ENCODE peak calls at places on chromosomes 12 and 14, in five cellular contexts. N, V, M, B and C are unnamed samples.

GRCh38 chr12:3453947-3454675 is 36.9 kb upstream of the PRMT8 start:
- DNase-seq in B (no peak), N (peak; percentile 94), M (no peak), V (no peak), C (no peak)

GRCh38 chr12:90152897-90153624 is 444.4 kb upstream of the ATP2B1 start:
- DNase-seq in M (no peak), B (no peak), N (peak; percentile 64), V (no peak), C (no peak)

GRCh38 chr12:78878447-78878846 is 13.9 kb downstream of the SYT1 start:
- DNase-seq in V (no peak), M (no peak), N (peak; percentile 16), B (no peak), C (no peak)

GRCh38 chr14:67191768-67192290 is 2.6 kb downstream of the GARIN2 start:
- DNase-seq in N (no peak), V (no peak), M (no peak), B (no peak), C (no peak)

GRCh38 chr12:53844989-53845836 is 93.4 kb upstream of the HOXC13 start:
- DNase-seq in B (no peak), M (no peak), V (no peak), N (peak; percentile 97), C (no peak)

GRCh38 chr12:47835017-47835830 is 15.5 kb upstream of the HDAC7 start:
- DNase-seq in B (no peak), N (no peak), V (no peak), M (no peak), C (no peak)

GRCh38 chr12:22617630-22618029 is 7.3 kb upstream of the ETNK1 start:
- DNase-seq in N (no peak), B (no peak), V (no peak), M (no peak), C (no peak)

GRCh38 chr12:46507766-46508165 is 135.2 kb upstream of the SLC38A2 start:
- DNase-seq in M (no peak), V (no peak), N (peak; percentile 48), B (no peak), C (no peak)

GRCh38 chr12:69524755-69525509 is 54.7 kb downstream of the FRS2 start:
- DNase-seq in N (peak; percentile 16), V (no peak), B (no peak), M (no peak), C (no peak)

GRCh38 chr14:60648934-60649814 is at the start of gene SIX1:
- DNase-seq in M (peak; percentile 54), B (peak; percentile 59), N (peak; percentile 97), V (peak; percentile 76), C (peak; percentile 79)

GRCh38 chr12:52258335-52258901 is 16.0 kb upstream of the KRT86 start:
- DNase-seq in V (peak; percentile 61), N (no peak), M (no peak), B (no peak), C (no peak)

GRCh38 chr12:94557896-94558295 is 92.5 kb downstream of the TMCC3 start:
- DNase-seq in N (no peak), V (no peak), B (no peak), M (no peak), C (no peak)

GRCh38 chr12:94563261-94563660 is 87.1 kb downstream of the TMCC3 start:
- DNase-seq in M (no peak), N (no peak), V (no peak), B (no peak), C (no peak)

GRCh38 chr12:94558612-94559011 is 91.7 kb downstream of the TMCC3 start:
- DNase-seq in M (no peak), B (no peak), V (no peak), N (no peak), C (no peak)

GRCh38 chr12:94561943-94562411 is 88.4 kb downstream of the TMCC3 start:
- DNase-seq in B (peak; percentile 58), N (peak; percentile 89), M (no peak), V (no peak), C (no peak)

DNA sequence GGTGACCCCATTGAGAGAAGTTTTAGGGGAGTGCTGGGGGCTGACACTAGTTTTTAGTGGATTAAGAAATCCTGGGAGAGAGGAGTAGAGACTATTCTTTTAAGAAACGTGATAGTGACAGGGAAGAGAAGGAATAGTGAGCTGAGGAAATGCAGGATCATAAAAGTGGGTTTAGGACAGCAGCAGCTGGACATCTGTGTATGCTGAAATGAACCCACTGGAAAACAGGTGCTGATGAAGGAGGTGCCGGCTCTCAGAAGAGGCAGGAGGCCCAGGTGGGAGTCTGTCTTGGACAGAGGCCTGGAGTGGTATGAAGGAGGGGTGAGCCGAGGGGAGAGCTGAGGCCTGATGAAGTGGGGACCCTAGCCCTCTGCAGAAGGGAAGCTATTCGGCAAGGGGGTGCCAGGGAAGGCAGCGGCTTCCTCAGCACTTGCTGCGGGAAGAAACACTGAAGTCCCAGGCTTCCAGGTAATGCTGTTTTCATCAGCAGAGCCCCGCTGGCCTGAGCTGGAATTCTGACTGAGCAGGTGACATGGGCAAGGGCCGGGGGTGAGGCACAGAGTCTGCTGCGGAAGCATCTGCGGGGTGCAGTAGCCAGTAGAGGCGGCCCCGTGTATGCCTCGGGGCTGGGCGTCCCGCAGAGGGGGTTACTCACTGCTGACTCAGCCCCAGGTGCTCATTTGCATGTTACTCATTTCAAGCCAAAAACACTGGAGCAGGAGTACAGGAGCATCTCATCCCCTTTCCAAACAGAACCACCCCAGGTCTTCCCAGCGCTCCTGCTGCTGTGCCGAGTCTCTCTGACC is 89.7 kb downstream of the TMCC3 start:
- DNase-seq in B (peak; percentile 60), V (no peak), M (no peak), N (peak; percentile 97), C (no peak)
- H3K4me3 ChIP-seq in B (no peak overlapping the region), V (no peak overlapping the region), M (no peak overlapping the region), N (peak overlapping the region; percentile 46), C (no peak overlapping the region)

GRCh38 chr12:113242018-113242418 is 20.8 kb downstream of the TPCN1 start:
- DNase-seq in N (peak; percentile 98), V (peak; percentile 80), M (no peak), B (peak; percentile 61), C (no peak)
- H3K27ac ChIP-seq in N (peak overlapping the region; percentile 96), V (peak overlapping the region; percentile 84), M (peak overlapping the region; percentile 38), B (peak overlapping the region; percentile 70), C (peak overlapping the region; percentile 85)

GRCh38 chr12:130456375-130457199 is 118.9 kb downstream of the PIWIL1 start:
- DNase-seq in V (no peak), B (no peak), M (no peak), N (no peak), C (no peak)
- H3K4me3 ChIP-seq in V (no peak overlapping the region), B (no peak overlapping the region), M (no peak overlapping the region), N (no peak overlapping the region), C (no peak overlapping the region)

GRCh38 chr12:94618995-94619695 is 31.2 kb downstream of the TMCC3 start:
- DNase-seq in V (no peak), M (no peak), B (no peak), N (peak; percentile 98), C (no peak)
- H3K27ac ChIP-seq in V (no peak overlapping the region), M (no peak overlapping the region), B (no peak overlapping the region), N (peak overlapping the region; percentile 91), C (no peak overlapping the region)